ENCODE peak calls at places on chromosome 16, in seven cellular contexts. One of them, this sample, is unnamed.

GRCh38 chr16:14180431-14181059 is 109.4 kb downstream of the MRTFB start:
- DNase-seq in aorta: no peak
- DNase-seq in brain microvascular endothelial cell: no peak
- DNase-seq in Peyer's patch: no peak
- DNase-seq in body of pancreas: no peak
- DNase-seq in left ventricle myocardium inferior: no peak
- DNase-seq in uterus: no peak
- DNase-seq in this sample: no peak

GRCh38 chr16:80932725-80933124 is 74.0 kb downstream of the CMC2 start:
- DNase-seq in left ventricle myocardium inferior: peak
- DNase-seq in aorta: peak
- DNase-seq in Peyer's patch: no peak
- DNase-seq in body of pancreas: peak
- DNase-seq in uterus: peak
- DNase-seq in brain microvascular endothelial cell: peak
- DNase-seq in this sample: no peak

GRCh38 chr16:57268804-57269800 is 15.4 kb downstream of the PLLP start:
- DNase-seq in aorta: no peak
- DNase-seq in brain microvascular endothelial cell: peak
- DNase-seq in uterus: no peak
- DNase-seq in left ventricle myocardium inferior: peak
- DNase-seq in Peyer's patch: peak
- DNase-seq in body of pancreas: peak
- DNase-seq in this sample: no peak

GRCh38 chr16:20735504-20735903 is 6.1 kb downstream of the THUMPD1 start:
- DNase-seq in aorta: no peak
- DNase-seq in left ventricle myocardium inferior: no peak
- DNase-seq in body of pancreas: no peak
- DNase-seq in uterus: no peak
- DNase-seq in Peyer's patch: no peak
- DNase-seq in brain microvascular endothelial cell: no peak
- DNase-seq in this sample: no peak

GRCh38 chr16:12062343-12063003 is 85.9 kb downstream of the SNX29 start:
- DNase-seq in brain microvascular endothelial cell: peak
- DNase-seq in left ventricle myocardium inferior: peak
- DNase-seq in body of pancreas: peak
- DNase-seq in Peyer's patch: no peak
- DNase-seq in aorta: peak
- DNase-seq in uterus: peak
- DNase-seq in this sample: no peak

GRCh38 chr16:73145166-73145565 is 97.2 kb upstream of the ZFHX3 start:
- DNase-seq in Peyer's patch: no peak
- DNase-seq in body of pancreas: no peak
- DNase-seq in uterus: no peak
- DNase-seq in left ventricle myocardium inferior: no peak
- DNase-seq in brain microvascular endothelial cell: no peak
- DNase-seq in aorta: no peak
- DNase-seq in this sample: no peak

GRCh38 chr16:75443301-75443700 is 10.0 kb upstream of the CFDP1 start:
- DNase-seq in Peyer's patch: no peak
- DNase-seq in left ventricle myocardium inferior: no peak
- DNase-seq in brain microvascular endothelial cell: no peak
- DNase-seq in body of pancreas: no peak
- DNase-seq in aorta: no peak
- DNase-seq in uterus: no peak
- DNase-seq in this sample: no peak

GRCh38 chr16:6836771-6837170 is 495.9 kb upstream of the RBFOX1 start:
- DNase-seq in left ventricle myocardium inferior: no peak
- DNase-seq in Peyer's patch: no peak
- DNase-seq in body of pancreas: no peak
- DNase-seq in uterus: no peak
- DNase-seq in aorta: no peak
- DNase-seq in brain microvascular endothelial cell: no peak
- DNase-seq in this sample: no peak

GRCh38 chr16:56625943-56626654 is 518 bp downstream of the MT1E start:
- DNase-seq in Peyer's patch: no peak
- DNase-seq in uterus: peak
- DNase-seq in body of pancreas: peak
- DNase-seq in brain microvascular endothelial cell: peak
- DNase-seq in left ventricle myocardium inferior: peak
- DNase-seq in aorta: peak
- DNase-seq in this sample: no peak

GRCh38 chr16:87441886-87442580 is 49.9 kb downstream of the MAP1LC3B start:
- DNase-seq in aorta: no peak
- DNase-seq in brain microvascular endothelial cell: peak
- DNase-seq in uterus: no peak
- DNase-seq in Peyer's patch: no peak
- DNase-seq in body of pancreas: no peak
- DNase-seq in left ventricle myocardium inferior: no peak
- DNase-seq in this sample: no peak

GRCh38 chr16:52629296-52629695 is 82.4 kb upstream of the TOX3 start:
- DNase-seq in body of pancreas: no peak
- DNase-seq in Peyer's patch: no peak
- DNase-seq in left ventricle myocardium inferior: no peak
- DNase-seq in uterus: no peak
- DNase-seq in brain microvascular endothelial cell: no peak
- DNase-seq in aorta: no peak
- DNase-seq in this sample: no peak

GRCh38 chr16:11255737-11256656 is at the start of gene SOCS1:
- DNase-seq in Peyer's patch: peak
- DNase-seq in brain microvascular endothelial cell: peak
- DNase-seq in left ventricle myocardium inferior: peak
- DNase-seq in aorta: peak
- DNase-seq in body of pancreas: peak
- DNase-seq in uterus: peak
- DNase-seq in this sample: peak

GRCh38 chr16:684961-685696 is 995 bp upstream of the JMJD8 start:
- DNase-seq in uterus: peak
- DNase-seq in body of pancreas: no peak
- DNase-seq in left ventricle myocardium inferior: no peak
- DNase-seq in Peyer's patch: no peak
- DNase-seq in brain microvascular endothelial cell: no peak
- DNase-seq in aorta: peak
- DNase-seq in this sample: no peak

GRCh38 chr16:49986351-49987124 is 38.5 kb upstream of the CNEP1R1 start:
- DNase-seq in body of pancreas: no peak
- DNase-seq in aorta: peak
- DNase-seq in brain microvascular endothelial cell: peak
- DNase-seq in uterus: no peak
- DNase-seq in Peyer's patch: no peak
- DNase-seq in left ventricle myocardium inferior: no peak
- DNase-seq in this sample: no peak

GRCh38 chr16:7161886-7162285 is 170.8 kb upstream of the RBFOX1 start:
- DNase-seq in aorta: no peak
- DNase-seq in uterus: no peak
- DNase-seq in left ventricle myocardium inferior: no peak
- DNase-seq in Peyer's patch: no peak
- DNase-seq in body of pancreas: no peak
- DNase-seq in brain microvascular endothelial cell: no peak
- DNase-seq in this sample: no peak

GRCh38 chr16:57372372-57373116 is at the start of gene CX3CL1:
- DNase-seq in body of pancreas: peak
- DNase-seq in aorta: peak
- DNase-seq in brain microvascular endothelial cell: peak
- DNase-seq in left ventricle myocardium inferior: peak
- DNase-seq in uterus: peak
- DNase-seq in Peyer's patch: peak
- DNase-seq in this sample: peak

GRCh38 chr16:81645303-81645702 is 133.8 kb upstream of the PLCG2 start:
- DNase-seq in Peyer's patch: no peak
- DNase-seq in uterus: peak
- DNase-seq in body of pancreas: peak
- DNase-seq in left ventricle myocardium inferior: peak
- DNase-seq in brain microvascular endothelial cell: peak
- DNase-seq in aorta: peak
- DNase-seq in this sample: peak

GRCh38 chr16:4376126-4376819 is 4.6 kb downstream of the VASN start:
- DNase-seq in body of pancreas: peak
- DNase-seq in left ventricle myocardium inferior: peak
- DNase-seq in aorta: peak
- DNase-seq in brain microvascular endothelial cell: peak
- DNase-seq in uterus: peak
- DNase-seq in Peyer's patch: no peak
- DNase-seq in this sample: peak

GRCh38 chr16:4378202-4378666 is 6.6 kb downstream of the VASN start:
- DNase-seq in uterus: no peak
- DNase-seq in body of pancreas: no peak
- DNase-seq in brain microvascular endothelial cell: no peak
- DNase-seq in left ventricle myocardium inferior: peak
- DNase-seq in Peyer's patch: no peak
- DNase-seq in aorta: peak
- DNase-seq in this sample: no peak

GRCh38 chr16:4375717-4376116 is 4.1 kb downstream of the VASN start:
- DNase-seq in brain microvascular endothelial cell: no peak
- DNase-seq in body of pancreas: peak
- DNase-seq in Peyer's patch: no peak
- DNase-seq in uterus: no peak
- DNase-seq in aorta: peak
- DNase-seq in left ventricle myocardium inferior: no peak
- DNase-seq in this sample: no peak

GRCh38 chr16:4377573-4378146 is 6.0 kb downstream of the VASN start:
- DNase-seq in Peyer's patch: no peak
- DNase-seq in body of pancreas: no peak
- DNase-seq in left ventricle myocardium inferior: no peak
- DNase-seq in uterus: no peak
- DNase-seq in aorta: no peak
- DNase-seq in brain microvascular endothelial cell: no peak
- DNase-seq in this sample: no peak

DNA sequence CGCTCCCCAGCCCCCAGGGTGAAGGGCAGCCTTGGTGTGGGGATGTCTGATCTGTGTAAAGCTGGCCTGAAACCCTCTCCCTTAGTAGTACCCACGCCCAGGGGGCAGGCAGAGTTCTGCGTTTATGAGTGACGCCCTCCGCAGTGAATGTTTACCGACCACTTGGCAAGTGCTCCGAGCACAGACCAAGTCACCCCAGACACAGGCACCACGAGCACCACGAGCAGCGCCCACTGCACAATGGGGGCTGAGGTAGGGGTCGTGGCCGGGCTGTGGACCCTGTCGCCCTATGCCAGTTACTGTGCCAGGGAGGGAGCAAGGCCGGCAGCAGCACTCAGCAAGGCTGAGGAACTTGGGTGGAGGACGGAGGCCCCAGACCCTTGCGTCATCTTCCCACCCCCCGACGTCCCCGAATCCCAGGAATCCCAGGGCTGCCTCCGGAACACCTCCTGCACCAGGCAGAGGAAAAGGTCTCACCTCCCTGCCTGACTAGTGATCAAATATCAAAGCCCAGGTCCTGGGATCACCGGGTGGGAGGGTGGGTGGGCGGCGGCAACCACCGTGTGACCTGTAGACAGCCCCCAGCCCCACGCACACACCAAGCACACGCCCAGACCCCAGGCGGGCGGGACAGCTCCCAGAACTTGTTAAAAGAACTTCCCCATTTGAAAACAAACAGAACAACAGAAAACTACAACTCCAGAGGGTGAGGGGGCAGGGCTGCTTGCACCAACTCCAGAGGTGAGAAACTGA is 5.3 kb downstream of the VASN start:
- DNase-seq in uterus: no peak
- DNase-seq in body of pancreas: no peak
- DNase-seq in aorta: no peak
- DNase-seq in left ventricle myocardium inferior: no peak
- DNase-seq in Peyer's patch: no peak
- DNase-seq in brain microvascular endothelial cell: no peak
- DNase-seq in this sample: no peak
- H3K4me3 ChIP-seq in uterus: no peak
- H3K4me3 ChIP-seq in body of pancreas: no peak
- H3K4me3 ChIP-seq in aorta: no peak
- H3K4me3 ChIP-seq in left ventricle myocardium inferior: peak
- H3K4me3 ChIP-seq in Peyer's patch: no peak
- H3K4me3 ChIP-seq in brain microvascular endothelial cell: no peak
- H3K4me3 ChIP-seq in this sample: peak

DNA sequence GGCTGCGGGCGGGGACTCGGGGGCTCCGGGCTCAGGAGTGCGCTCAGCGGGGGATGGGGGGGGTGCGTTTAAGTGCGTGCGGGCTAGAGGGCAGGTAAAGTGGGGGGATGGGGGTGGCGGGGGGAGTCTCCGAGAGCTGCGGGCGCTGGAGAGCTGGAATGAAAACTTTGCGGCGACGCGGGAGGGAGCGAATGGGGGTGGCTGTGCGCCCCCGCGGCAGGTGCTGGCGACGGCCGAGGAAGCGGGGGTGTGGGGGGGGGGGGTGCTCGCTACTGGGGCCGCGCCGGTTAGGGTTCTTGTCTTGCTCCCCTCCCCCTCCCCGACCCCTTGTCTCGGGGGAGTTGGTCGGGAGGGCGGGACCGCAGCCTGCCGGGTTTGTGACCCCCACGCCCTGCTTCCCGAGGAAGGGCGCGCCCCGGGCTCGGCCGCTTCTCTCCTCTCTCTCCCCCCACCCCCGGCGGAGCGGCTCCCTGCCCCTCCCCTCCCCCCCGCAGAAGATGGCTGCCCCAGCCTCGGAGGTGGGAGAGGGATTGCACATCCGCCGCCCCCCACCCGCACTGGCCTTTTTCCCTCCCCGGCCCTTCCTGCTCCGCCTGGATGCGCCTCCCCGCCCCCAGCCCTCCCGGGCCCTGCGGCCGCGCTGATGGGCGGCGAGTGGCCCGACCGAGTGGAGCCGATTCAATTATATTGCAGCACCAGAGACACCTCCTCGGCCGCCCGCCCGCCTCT is 651 bp downstream of the GSE1 start:
- DNase-seq in aorta: peak
- DNase-seq in uterus: peak
- DNase-seq in brain microvascular endothelial cell: no peak
- DNase-seq in left ventricle myocardium inferior: peak
- DNase-seq in Peyer's patch: peak
- DNase-seq in body of pancreas: peak
- DNase-seq in this sample: no peak
- H3K27ac ChIP-seq in aorta: peak
- H3K27ac ChIP-seq in uterus: peak
- H3K27ac ChIP-seq in brain microvascular endothelial cell: no peak
- H3K27ac ChIP-seq in left ventricle myocardium inferior: peak
- H3K27ac ChIP-seq in Peyer's patch: peak
- H3K27ac ChIP-seq in body of pancreas: peak
- H3K27ac ChIP-seq in this sample: no peak

GRCh38 chr16:83903739-83904138 is 4.8 kb downstream of the MLYCD start:
- DNase-seq in left ventricle myocardium inferior: peak
- DNase-seq in Peyer's patch: no peak
- DNase-seq in aorta: no peak
- DNase-seq in body of pancreas: peak
- DNase-seq in brain microvascular endothelial cell: no peak
- DNase-seq in uterus: no peak
- DNase-seq in this sample: no peak
- H3K4me3 ChIP-seq in left ventricle myocardium inferior: peak
- H3K4me3 ChIP-seq in Peyer's patch: no peak
- H3K4me3 ChIP-seq in aorta: no peak
- H3K4me3 ChIP-seq in body of pancreas: no peak
- H3K4me3 ChIP-seq in brain microvascular endothelial cell: no peak
- H3K4me3 ChIP-seq in uterus: no peak
- H3K4me3 ChIP-seq in this sample: no peak

DNA sequence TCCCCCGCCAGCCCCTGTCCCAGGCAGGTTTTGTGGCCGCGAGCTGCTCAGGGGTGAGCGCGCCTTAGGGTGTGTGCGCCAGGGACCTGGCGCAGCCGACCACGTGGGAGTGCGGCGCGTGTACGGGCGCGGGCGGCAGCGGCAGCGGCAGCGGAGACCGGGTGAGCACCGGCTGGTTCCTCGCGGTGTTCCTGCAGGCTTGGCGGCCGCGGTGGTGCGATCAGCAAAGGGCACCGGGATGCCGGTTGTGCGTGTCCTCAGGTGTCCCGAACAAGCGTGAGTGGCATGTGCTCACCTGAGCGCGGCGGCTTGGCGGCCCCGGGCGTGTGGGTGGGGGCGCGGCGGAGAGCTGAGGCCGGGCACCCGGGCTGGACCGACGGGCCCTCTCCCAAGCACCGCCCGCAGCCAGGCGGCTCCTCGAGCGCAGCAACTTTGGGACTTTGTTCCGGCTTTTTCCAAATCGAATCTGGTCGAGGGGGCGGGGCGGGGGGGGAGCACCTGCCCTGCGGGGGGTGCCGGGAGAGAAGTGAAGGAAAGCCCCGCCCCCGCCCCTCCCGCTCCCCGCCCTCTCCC is 331 bp upstream of the HSD11B2 start:
- DNase-seq in uterus: peak
- DNase-seq in body of pancreas: no peak
- DNase-seq in left ventricle myocardium inferior: peak
- DNase-seq in brain microvascular endothelial cell: no peak
- DNase-seq in Peyer's patch: peak
- DNase-seq in aorta: peak
- DNase-seq in this sample: no peak
- H3K27ac ChIP-seq in uterus: peak
- H3K27ac ChIP-seq in body of pancreas: peak
- H3K27ac ChIP-seq in left ventricle myocardium inferior: peak
- H3K27ac ChIP-seq in brain microvascular endothelial cell: no peak
- H3K27ac ChIP-seq in Peyer's patch: peak
- H3K27ac ChIP-seq in aorta: no peak
- H3K27ac ChIP-seq in this sample: no peak